ENCODE peak calls at places on chromosomes 3 and 15, in five cellular contexts. One of them, this sample, is unnamed.
A peak's percentile ranks its signal among the peaks of the same experiment; 100 is the strongest.

GRCh38 chr15:78680416-78681068 is 39.5 kb upstream of the CHRNB4 start:
- DNase-seq in GM20000: no peak
- DNase-seq in psoas muscle: no peak
- DNase-seq in EH: no peak
- DNase-seq in NCI-H1436: no peak
- DNase-seq in this sample: no peak

GRCh38 chr3:73431136-73431933 is 193.4 kb downstream of the PDZRN3 start:
- DNase-seq in GM20000: no peak
- DNase-seq in psoas muscle: no peak
- DNase-seq in NCI-H1436: no peak
- DNase-seq in EH: no peak
- DNase-seq in this sample: no peak

GRCh38 chr3:40768536-40768935 is 243.8 kb downstream of the ZNF621 start:
- DNase-seq in NCI-H1436: no peak
- DNase-seq in GM20000: no peak
- DNase-seq in EH: no peak
- DNase-seq in psoas muscle: no peak
- DNase-seq in this sample: no peak

GRCh38 chr3:169146112-169146665 is 517.3 kb downstream of the MECOM start:
- DNase-seq in NCI-H1436: no peak
- DNase-seq in psoas muscle: peak; percentile 23
- DNase-seq in GM20000: peak; percentile 7
- DNase-seq in EH: peak; percentile 27
- DNase-seq in this sample: peak; percentile 67

GRCh38 chr3:158765518-158766205 is 33.4 kb upstream of the RARRES1 start:
- DNase-seq in GM20000: no peak
- DNase-seq in EH: peak; percentile 53
- DNase-seq in NCI-H1436: no peak
- DNase-seq in psoas muscle: no peak
- DNase-seq in this sample: no peak

GRCh38 chr3:78872195-78872594 is 895.6 kb downstream of the ROBO1 start:
- DNase-seq in GM20000: no peak
- DNase-seq in EH: no peak
- DNase-seq in NCI-H1436: no peak
- DNase-seq in psoas muscle: no peak
- DNase-seq in this sample: no peak

GRCh38 chr15:72207576-72208085 is 10.0 kb upstream of the GRAMD2A start:
- DNase-seq in NCI-H1436: no peak
- DNase-seq in EH: no peak
- DNase-seq in GM20000: no peak
- DNase-seq in psoas muscle: no peak
- DNase-seq in this sample: no peak

GRCh38 chr3:37872413-37873160 is 10.9 kb downstream of the CTDSPL start:
- DNase-seq in GM20000: no peak
- DNase-seq in NCI-H1436: no peak
- DNase-seq in EH: peak; percentile 32
- DNase-seq in psoas muscle: no peak
- DNase-seq in this sample: no peak

GRCh38 chr3:12444582-12445468 is 39.5 kb upstream of the TSEN2 start:
- DNase-seq in NCI-H1436: no peak
- DNase-seq in GM20000: no peak
- DNase-seq in psoas muscle: no peak
- DNase-seq in EH: peak; percentile 20
- DNase-seq in this sample: peak; percentile 86

GRCh38 chr3:28637742-28638141 is 289.1 kb upstream of the AZI2 start:
- DNase-seq in NCI-H1436: no peak
- DNase-seq in GM20000: no peak
- DNase-seq in psoas muscle: no peak
- DNase-seq in EH: no peak
- DNase-seq in this sample: no peak

GRCh38 chr3:76369170-76369569 is 583.8 kb upstream of the ZNF717 start:
- DNase-seq in NCI-H1436: no peak
- DNase-seq in EH: no peak
- DNase-seq in GM20000: no peak
- DNase-seq in psoas muscle: no peak
- DNase-seq in this sample: no peak

GRCh38 chr3:142931222-142931621 is 32.3 kb downstream of the PAQR9 start:
- DNase-seq in EH: no peak
- DNase-seq in NCI-H1436: peak; percentile 12
- DNase-seq in psoas muscle: no peak
- DNase-seq in GM20000: no peak
- DNase-seq in this sample: no peak